ENCODE peak calls at places on chromosome 5, in nine cellular contexts. N is PC-3, Z is hepatocyte, M is tibial artery, H is pancreas, O is colonic mucosa, Q is IMR-90, D is lung, R is psoas muscle. U is an unnamed sample.

GRCh38 chr5:138230261-138230660 is 17.1 kb upstream of the CDC23 start:
- DNase-seq in O (no peak), R (no peak), Q (peak; percentile 5), N (no peak), Z (peak; percentile 34), H (no peak), D (no peak), M (peak; percentile 67), U (no peak)

GRCh38 chr5:10556331-10556807 is 7.5 kb upstream of the ANKRD33B start:
- DNase-seq in R (no peak), N (peak; percentile 98), O (no peak), D (no peak), Q (peak; percentile 78), H (no peak), Z (no peak), M (no peak), U (no peak)

GRCh38 chr5:124948062-124948753 is 201.8 kb upstream of the ZNF608 start:
- DNase-seq in D (peak; percentile 28), R (no peak), H (no peak), M (no peak), N (peak; percentile 60), O (peak; percentile 30), Z (no peak), Q (no peak), U (peak; percentile 59)

GRCh38 chr5:68730220-68731010 is 363.4 kb upstream of the SLC30A5 start:
- DNase-seq in D (no peak), Z (peak; percentile 62), H (peak; percentile 11), N (no peak), R (no peak), Q (peak; percentile 75), O (no peak), M (no peak), U (peak; percentile 90)

GRCh38 chr5:41213340-41213739 is at the start of gene C6:
- DNase-seq in R (no peak), H (peak; percentile 10), D (no peak), M (no peak), Z (peak; percentile 37), O (no peak), Q (no peak), N (no peak), U (no peak)

GRCh38 chr5:135034186-135034962 is at the start of gene PITX1:
- DNase-seq in R (peak; percentile 66), Z (peak; percentile 92), N (peak; percentile 65), D (no peak), M (peak; percentile 91), O (peak; percentile 72), Q (peak; percentile 69), H (peak; percentile 34), U (peak; percentile 46)

GRCh38 chr5:172411423-172412111 is 42.8 kb downstream of the SH3PXD2B start:
- DNase-seq in D (no peak), O (no peak), Q (peak; percentile 48), N (no peak), Z (peak; percentile 42), R (no peak), M (no peak), H (no peak), U (no peak)

GRCh38 chr5:80654054-80654390 is 430 bp upstream of the MSH3 start:
- DNase-seq in O (peak; percentile 71), M (no peak), R (no peak), N (peak; percentile 4), H (no peak), D (no peak), Q (no peak), Z (peak; percentile 49), U (peak; percentile 41)

GRCh38 chr5:50302815-50303490 is 138.1 kb downstream of the EMB start:
- DNase-seq in M (no peak), Z (no peak), R (no peak), D (no peak), O (no peak), H (no peak), Q (peak; percentile 47), N (peak; percentile 91), U (no peak)

GRCh38 chr5:95669540-95669939 is 13.3 kb downstream of the SPATA9 start:
- DNase-seq in D (no peak), M (peak; percentile 84), N (no peak), Q (peak; percentile 99), R (peak; percentile 76), Z (peak; percentile 53), O (peak; percentile 38), H (peak; percentile 30), U (no peak)

GRCh38 chr5:95667678-95668077 is 15.1 kb downstream of the SPATA9 start:
- DNase-seq in H (no peak), Q (no peak), D (no peak), M (no peak), Z (no peak), R (no peak), N (no peak), O (no peak), U (no peak)

GRCh38 chr5:95668216-95668615 is 14.6 kb downstream of the SPATA9 start:
- DNase-seq in O (no peak), N (peak; percentile 30), Q (peak; percentile 54), Z (no peak), M (no peak), R (no peak), D (no peak), H (no peak), U (no peak)

GRCh38 chr5:95669985-95670384 is 12.8 kb downstream of the SPATA9 start:
- DNase-seq in M (no peak), R (no peak), O (no peak), D (no peak), H (no peak), Z (no peak), N (no peak), Q (no peak), U (no peak)

DNA sequence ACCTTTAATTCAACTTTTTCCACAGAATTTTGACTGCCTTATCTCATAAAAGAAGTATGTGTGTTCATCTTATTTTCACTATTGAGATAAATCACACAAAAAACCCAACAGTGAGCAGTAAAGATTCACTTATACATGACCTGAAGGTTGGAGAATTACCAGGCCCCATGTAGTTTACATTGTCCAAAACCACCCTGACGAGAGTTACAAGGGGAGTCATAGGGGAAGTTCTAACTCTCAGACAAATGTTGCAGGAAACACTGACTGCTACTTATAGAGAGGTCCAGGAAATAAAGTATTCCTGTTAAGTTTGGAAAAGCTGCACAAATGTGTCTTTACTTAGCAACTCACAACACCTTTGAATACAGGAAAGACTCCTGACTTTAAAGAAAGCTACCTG is 14.1 kb downstream of the SPATA9 start:
- DNase-seq in N (no peak), H (no peak), D (no peak), Q (peak; percentile 68), R (no peak), Z (no peak), M (no peak), O (no peak), U (no peak)
- H3K27ac ChIP-seq in N (no peak overlapping the region), H (no peak overlapping the region), D (no peak overlapping the region), Q (no peak overlapping the region), R (peak overlapping the region; percentile 88), Z (peak overlapping the region; percentile 70), M (no peak overlapping the region), O (no peak overlapping the region), U (no peak overlapping the region)

GRCh38 chr5:126808619-126809018 is 31.7 kb downstream of the LMNB1 start:
- DNase-seq in Z (peak; percentile 32), O (no peak), Q (peak; percentile 50), M (no peak), H (no peak), R (no peak), N (peak; percentile 57), D (no peak), U (peak; percentile 60)
- TF ChIP-seq CTCF in Z (peak; percentile 56), O (peak; percentile 35), Q (peak; percentile 61), M (peak; percentile 45), H (peak; percentile 7), R (peak; percentile 46), N (peak; percentile 55), D (no peak), U (peak; percentile 54)

DNA sequence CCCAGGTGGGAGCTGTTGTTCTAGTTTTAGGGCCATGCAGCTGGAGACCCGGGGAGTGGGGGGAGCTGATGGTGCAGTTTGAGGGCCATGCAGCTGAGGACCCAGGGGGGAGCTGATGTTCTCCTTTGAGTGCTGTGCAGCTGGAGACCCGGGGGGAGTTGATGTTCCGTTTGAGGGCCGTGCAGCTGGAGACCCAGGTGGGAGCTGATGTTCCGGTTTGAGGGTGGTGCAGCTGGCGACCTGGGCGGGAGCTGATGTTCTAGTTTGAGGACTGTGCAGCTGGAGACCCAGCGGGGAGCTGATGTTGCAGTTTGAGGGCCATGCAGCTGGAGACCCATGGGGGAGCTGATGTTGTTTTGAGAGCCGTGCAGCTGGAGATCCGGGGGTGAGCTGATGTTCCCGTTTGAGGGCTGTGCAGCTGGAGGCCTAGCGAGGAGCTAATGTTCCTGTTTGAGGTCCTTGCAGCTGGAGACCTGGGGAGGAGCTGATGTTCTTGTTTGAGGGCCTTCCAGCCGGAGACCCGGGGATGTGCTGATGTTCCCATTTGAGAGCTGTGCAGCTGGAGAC is 14.6 kb downstream of the PDCD6 start:
- DNase-seq in D (no peak), Z (no peak), H (no peak), N (no peak), M (no peak), O (no peak), Q (no peak), R (no peak), U (no peak)
- H3K27ac ChIP-seq in D (no peak overlapping the region), Z (no peak overlapping the region), H (no peak overlapping the region), N (no peak overlapping the region), M (no peak overlapping the region), O (no peak overlapping the region), Q (no peak overlapping the region), R (no peak overlapping the region), U (no peak overlapping the region)

GRCh38 chr5:2563046-2563445 is 188.4 kb downstream of the IRX2 start:
- DNase-seq in R (no peak), H (no peak), O (peak; percentile 6), D (no peak), M (no peak), Z (no peak), N (no peak), Q (no peak), U (no peak)
- TF ChIP-seq CTCF in R (no peak), H (no peak), O (no peak), D (no peak), M (no peak), Z (no peak), N (no peak), Q (no peak), U (no peak)

GRCh38 chr5:33091571-33092363 is 349.0 kb upstream of the TARS1 start:
- DNase-seq in H (no peak), Q (peak; percentile 74), R (no peak), M (no peak), N (no peak), O (no peak), Z (no peak), D (no peak), U (no peak)
- H3K27ac ChIP-seq in H (no peak overlapping the region), Q (peak overlapping the region; percentile 64), R (no peak overlapping the region), M (no peak overlapping the region), N (no peak overlapping the region), O (no peak overlapping the region), Z (no peak overlapping the region), D (no peak overlapping the region), U (no peak overlapping the region)